ENCODE peak calls at places on chromosomes 3 and 15, in seven cellular contexts. One of them, this sample, is unnamed.

GRCh38 chr15:34239151-34239761 is 14.4 kb downstream of the EMC4 start:
- DNase-seq in RWPE1: peak
- DNase-seq in choroid plexus epithelial cell: peak
- DNase-seq in thyroid gland: no peak
- DNase-seq in AG09319: peak
- DNase-seq in foreskin fibroblast: peak
- DNase-seq in endodermal cell: no peak
- DNase-seq in this sample: no peak

GRCh38 chr3:113097821-113098516 is 107.2 kb downstream of the GTPBP8 start:
- DNase-seq in RWPE1: peak
- DNase-seq in choroid plexus epithelial cell: peak
- DNase-seq in thyroid gland: no peak
- DNase-seq in AG09319: no peak
- DNase-seq in foreskin fibroblast: peak
- DNase-seq in endodermal cell: no peak
- DNase-seq in this sample: no peak

GRCh38 chr3:21526461-21526860 is 224.5 kb downstream of the ZNF385D start:
- DNase-seq in RWPE1: no peak
- DNase-seq in choroid plexus epithelial cell: no peak
- DNase-seq in thyroid gland: no peak
- DNase-seq in AG09319: no peak
- DNase-seq in foreskin fibroblast: no peak
- DNase-seq in endodermal cell: no peak
- DNase-seq in this sample: no peak

GRCh38 chr3:188320757-188321156 is 166.8 kb downstream of the LPP start:
- DNase-seq in RWPE1: no peak
- DNase-seq in choroid plexus epithelial cell: peak
- DNase-seq in thyroid gland: no peak
- DNase-seq in AG09319: no peak
- DNase-seq in foreskin fibroblast: peak
- DNase-seq in endodermal cell: no peak
- DNase-seq in this sample: no peak

GRCh38 chr15:66907826-66908502 is 157.4 kb upstream of the SMAD3 start:
- DNase-seq in RWPE1: no peak
- DNase-seq in choroid plexus epithelial cell: no peak
- DNase-seq in thyroid gland: peak
- DNase-seq in AG09319: no peak
- DNase-seq in foreskin fibroblast: peak
- DNase-seq in endodermal cell: peak
- DNase-seq in this sample: peak

GRCh38 chr3:11476814-11477213 is 166.9 kb downstream of the VGLL4 start:
- DNase-seq in RWPE1: no peak
- DNase-seq in choroid plexus epithelial cell: no peak
- DNase-seq in thyroid gland: no peak
- DNase-seq in AG09319: no peak
- DNase-seq in foreskin fibroblast: no peak
- DNase-seq in endodermal cell: no peak
- DNase-seq in this sample: no peak

GRCh38 chr3:17771177-17772048 is 29.0 kb upstream of the TBC1D5 start:
- DNase-seq in RWPE1: no peak
- DNase-seq in choroid plexus epithelial cell: peak
- DNase-seq in thyroid gland: no peak
- DNase-seq in AG09319: no peak
- DNase-seq in foreskin fibroblast: no peak
- DNase-seq in endodermal cell: no peak
- DNase-seq in this sample: no peak

GRCh38 chr3:11591401-11592266 is 52.1 kb downstream of the VGLL4 start:
- DNase-seq in RWPE1: peak
- DNase-seq in choroid plexus epithelial cell: peak
- DNase-seq in thyroid gland: peak
- DNase-seq in AG09319: peak
- DNase-seq in foreskin fibroblast: peak
- DNase-seq in endodermal cell: peak
- DNase-seq in this sample: peak

GRCh38 chr3:5192568-5193319 is 5.2 kb downstream of the EDEM1 start:
- DNase-seq in RWPE1: peak
- DNase-seq in choroid plexus epithelial cell: no peak
- DNase-seq in thyroid gland: no peak
- DNase-seq in AG09319: no peak
- DNase-seq in foreskin fibroblast: no peak
- DNase-seq in endodermal cell: no peak
- DNase-seq in this sample: no peak

GRCh38 chr3:157585386-157585785 is 82.2 kb upstream of the VEPH1 start:
- DNase-seq in RWPE1: no peak
- DNase-seq in choroid plexus epithelial cell: no peak
- DNase-seq in thyroid gland: no peak
- DNase-seq in AG09319: no peak
- DNase-seq in foreskin fibroblast: no peak
- DNase-seq in endodermal cell: no peak
- DNase-seq in this sample: no peak

GRCh38 chr3:197516517-197516889 is 39.3 kb downstream of the BDH1 start:
- DNase-seq in RWPE1: peak
- DNase-seq in choroid plexus epithelial cell: peak
- DNase-seq in thyroid gland: no peak
- DNase-seq in AG09319: peak
- DNase-seq in foreskin fibroblast: peak
- DNase-seq in endodermal cell: peak
- DNase-seq in this sample: no peak

GRCh38 chr3:141184430-141184829 is 47.2 kb upstream of the PXYLP1 start:
- DNase-seq in RWPE1: peak
- DNase-seq in choroid plexus epithelial cell: no peak
- DNase-seq in thyroid gland: no peak
- DNase-seq in AG09319: no peak
- DNase-seq in foreskin fibroblast: no peak
- DNase-seq in endodermal cell: no peak
- DNase-seq in this sample: no peak

GRCh38 chr3:82080792-82081191 is 319.3 kb upstream of the GBE1 start:
- DNase-seq in RWPE1: no peak
- DNase-seq in choroid plexus epithelial cell: peak
- DNase-seq in thyroid gland: no peak
- DNase-seq in AG09319: no peak
- DNase-seq in foreskin fibroblast: no peak
- DNase-seq in endodermal cell: no peak
- DNase-seq in this sample: no peak

GRCh38 chr3:111695584-111696213 is 100.6 kb upstream of the ZBED2 start:
- DNase-seq in RWPE1: peak
- DNase-seq in choroid plexus epithelial cell: peak
- DNase-seq in thyroid gland: no peak
- DNase-seq in AG09319: peak
- DNase-seq in foreskin fibroblast: peak
- DNase-seq in endodermal cell: no peak
- DNase-seq in this sample: no peak

GRCh38 chr3:13451301-13451673 is 28.8 kb upstream of the HDAC11 start:
- DNase-seq in RWPE1: no peak
- DNase-seq in choroid plexus epithelial cell: no peak
- DNase-seq in thyroid gland: peak
- DNase-seq in AG09319: no peak
- DNase-seq in foreskin fibroblast: no peak
- DNase-seq in endodermal cell: no peak
- DNase-seq in this sample: peak

GRCh38 chr3:32817561-32818430 is at the start of gene TRIM71:
- DNase-seq in RWPE1: no peak
- DNase-seq in choroid plexus epithelial cell: no peak
- DNase-seq in thyroid gland: no peak
- DNase-seq in AG09319: no peak
- DNase-seq in foreskin fibroblast: no peak
- DNase-seq in endodermal cell: peak
- DNase-seq in this sample: no peak

GRCh38 chr3:148307443-148307843 is 390.3 kb upstream of the AGTR1 start:
- DNase-seq in RWPE1: no peak
- DNase-seq in choroid plexus epithelial cell: no peak
- DNase-seq in thyroid gland: no peak
- DNase-seq in AG09319: no peak
- DNase-seq in foreskin fibroblast: no peak
- DNase-seq in endodermal cell: no peak
- DNase-seq in this sample: no peak

DNA sequence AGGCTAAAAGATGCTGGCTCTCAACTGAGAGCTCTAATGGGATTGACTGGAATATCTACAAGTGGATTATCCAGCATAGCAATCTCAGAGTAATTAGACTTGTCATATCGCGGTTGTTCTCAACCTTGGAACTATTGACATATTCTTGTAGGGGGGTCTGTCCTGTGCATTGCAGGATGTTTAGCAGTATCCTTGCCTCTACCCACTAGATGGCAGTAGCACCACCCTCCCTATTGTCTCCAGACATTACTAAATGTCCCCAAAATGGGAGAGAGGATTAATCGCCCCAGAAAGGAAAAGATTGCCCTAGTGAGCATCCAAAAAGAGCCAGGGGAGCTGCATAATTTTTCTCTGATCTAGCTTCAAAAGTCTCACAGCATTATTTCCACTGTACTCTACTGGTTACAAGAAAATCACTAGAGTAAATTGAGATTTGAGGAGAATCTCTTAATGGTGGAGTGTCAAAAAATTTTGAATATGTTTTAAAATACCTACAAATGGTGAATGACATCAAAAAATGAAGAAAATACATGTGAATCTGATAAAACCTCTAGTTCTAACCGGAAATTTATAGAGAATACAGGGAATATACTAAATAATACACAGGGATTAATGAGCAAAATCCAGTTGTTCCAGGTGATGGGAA is 388.2 kb upstream of the AGTR1 start:
- DNase-seq in RWPE1: peak
- DNase-seq in choroid plexus epithelial cell: peak
- DNase-seq in thyroid gland: no peak
- DNase-seq in AG09319: peak
- DNase-seq in foreskin fibroblast: peak
- DNase-seq in endodermal cell: peak
- DNase-seq in this sample: peak
- TF ChIP-seq CTCF in RWPE1: peak
- TF ChIP-seq CTCF in choroid plexus epithelial cell: peak
- TF ChIP-seq CTCF in thyroid gland: peak
- TF ChIP-seq CTCF in AG09319: peak
- TF ChIP-seq CTCF in foreskin fibroblast: peak
- TF ChIP-seq CTCF in endodermal cell: peak
- TF ChIP-seq CTCF in this sample: peak

DNA sequence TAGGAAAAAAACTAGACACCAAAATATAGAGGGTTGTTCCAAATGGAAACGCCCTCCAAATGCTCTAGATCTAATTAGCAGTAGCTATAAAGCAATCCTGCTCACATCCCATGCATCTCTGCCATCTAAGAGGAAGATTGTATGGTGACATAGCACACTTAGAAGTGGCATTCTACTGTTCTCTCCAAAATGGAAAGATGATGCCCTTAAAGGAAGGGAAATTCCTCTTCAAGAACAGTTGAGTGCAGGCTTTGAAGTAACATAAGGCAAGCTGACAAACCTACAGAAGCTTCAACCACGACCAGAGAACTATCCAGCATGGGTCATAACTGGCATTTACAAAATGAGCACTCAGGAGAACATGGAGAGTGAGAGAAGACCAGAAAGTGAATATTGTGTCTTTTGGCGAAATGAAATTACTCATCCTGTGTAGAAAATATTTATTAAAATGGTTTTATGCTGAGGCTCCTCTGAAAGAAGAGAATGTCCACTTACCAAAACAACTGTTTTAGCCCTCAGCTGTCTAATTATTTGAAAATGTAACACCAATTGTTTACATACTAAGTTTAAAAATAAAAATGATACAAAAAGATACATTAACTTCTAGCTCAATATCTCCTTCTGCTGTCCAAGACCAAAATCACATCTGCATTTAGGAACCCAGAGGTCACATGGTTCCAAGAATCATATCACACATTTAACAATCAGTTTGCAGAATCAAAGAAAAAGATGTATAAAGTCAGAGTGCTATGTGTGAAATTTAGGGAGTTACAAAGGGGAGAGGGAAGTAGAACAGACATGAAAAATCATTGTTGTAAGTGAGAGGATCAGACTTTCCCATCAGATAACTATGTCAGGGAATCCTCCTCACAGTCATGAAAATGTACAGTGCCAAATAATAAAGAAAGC is 216.9 kb downstream of the ATP8B4 start:
- DNase-seq in RWPE1: no peak
- DNase-seq in choroid plexus epithelial cell: peak
- DNase-seq in thyroid gland: no peak
- DNase-seq in AG09319: no peak
- DNase-seq in foreskin fibroblast: peak
- DNase-seq in endodermal cell: no peak
- DNase-seq in this sample: no peak
- TF ChIP-seq CTCF in RWPE1: peak
- TF ChIP-seq CTCF in choroid plexus epithelial cell: peak
- TF ChIP-seq CTCF in thyroid gland: no peak
- TF ChIP-seq CTCF in AG09319: peak
- TF ChIP-seq CTCF in foreskin fibroblast: peak
- TF ChIP-seq CTCF in endodermal cell: no peak
- TF ChIP-seq CTCF in this sample: no peak

GRCh38 chr15:25824618-25825017 is 38.5 kb downstream of the ATP10A start:
- DNase-seq in RWPE1: no peak
- DNase-seq in choroid plexus epithelial cell: no peak
- DNase-seq in thyroid gland: no peak
- DNase-seq in AG09319: no peak
- DNase-seq in foreskin fibroblast: no peak
- DNase-seq in endodermal cell: no peak
- DNase-seq in this sample: no peak

GRCh38 chr15:25825215-25825614 is 37.9 kb downstream of the ATP10A start:
- DNase-seq in RWPE1: no peak
- DNase-seq in choroid plexus epithelial cell: no peak
- DNase-seq in thyroid gland: no peak
- DNase-seq in AG09319: no peak
- DNase-seq in foreskin fibroblast: no peak
- DNase-seq in endodermal cell: no peak
- DNase-seq in this sample: no peak

GRCh38 chr15:25830844-25831443 is 32.2 kb downstream of the ATP10A start:
- DNase-seq in RWPE1: peak
- DNase-seq in choroid plexus epithelial cell: peak
- DNase-seq in thyroid gland: no peak
- DNase-seq in AG09319: peak
- DNase-seq in foreskin fibroblast: peak
- DNase-seq in endodermal cell: no peak
- DNase-seq in this sample: no peak

GRCh38 chr15:25832158-25832557 is 31.0 kb downstream of the ATP10A start:
- DNase-seq in RWPE1: no peak
- DNase-seq in choroid plexus epithelial cell: no peak
- DNase-seq in thyroid gland: no peak
- DNase-seq in AG09319: no peak
- DNase-seq in foreskin fibroblast: no peak
- DNase-seq in endodermal cell: no peak
- DNase-seq in this sample: no peak

DNA sequence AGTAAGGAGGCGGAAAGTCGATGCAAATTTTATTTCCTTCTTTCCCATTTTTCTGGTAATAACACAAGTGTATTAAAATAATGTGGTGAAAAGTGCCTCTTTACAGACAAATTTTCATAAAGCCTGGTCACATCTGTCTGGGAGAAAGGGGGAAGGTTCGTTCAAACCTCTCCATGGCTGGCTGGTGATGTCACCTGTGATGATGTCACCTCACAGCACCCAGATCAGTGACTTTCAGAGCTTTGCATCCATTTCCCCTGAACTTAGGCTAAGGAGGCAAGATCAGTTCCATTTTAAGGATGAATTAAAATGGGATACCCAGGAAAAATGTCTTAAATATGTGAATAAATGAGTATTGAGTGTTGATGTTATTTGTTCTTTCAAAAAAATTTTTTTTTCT is 34.1 kb downstream of the ATP10A start:
- DNase-seq in RWPE1: no peak
- DNase-seq in choroid plexus epithelial cell: no peak
- DNase-seq in thyroid gland: no peak
- DNase-seq in AG09319: no peak
- DNase-seq in foreskin fibroblast: no peak
- DNase-seq in endodermal cell: no peak
- DNase-seq in this sample: no peak
- TF ChIP-seq CTCF in RWPE1: no peak
- TF ChIP-seq CTCF in choroid plexus epithelial cell: no peak
- TF ChIP-seq CTCF in thyroid gland: no peak
- TF ChIP-seq CTCF in AG09319: no peak
- TF ChIP-seq CTCF in foreskin fibroblast: no peak
- TF ChIP-seq CTCF in endodermal cell: no peak
- TF ChIP-seq CTCF in this sample: no peak

GRCh38 chr15:70907784-70908471 is 15.3 kb downstream of the LRRC49 start:
- DNase-seq in RWPE1: no peak
- DNase-seq in choroid plexus epithelial cell: no peak
- DNase-seq in thyroid gland: no peak
- DNase-seq in AG09319: no peak
- DNase-seq in foreskin fibroblast: no peak
- DNase-seq in endodermal cell: no peak
- DNase-seq in this sample: no peak
- TF ChIP-seq CTCF in RWPE1: peak
- TF ChIP-seq CTCF in choroid plexus epithelial cell: peak
- TF ChIP-seq CTCF in thyroid gland: peak
- TF ChIP-seq CTCF in AG09319: no peak
- TF ChIP-seq CTCF in foreskin fibroblast: no peak
- TF ChIP-seq CTCF in endodermal cell: peak
- TF ChIP-seq CTCF in this sample: peak